ENCODE peak calls at places on chromosomes 12 and 14, in ten cellular contexts. U, X, M, A, Y, O, Z, W, K and I are unnamed samples.

GRCh38 chr12:41476499-41476898 is 288.4 kb downstream of the PDZRN4 start:
- DNase-seq in U (no peak), X (no peak), M (no peak), A (no peak), Y (no peak), O (no peak), Z (no peak), W (no peak), K (no peak), I (no peak)

GRCh38 chr14:67722293-67722692 is 20.6 kb downstream of the RDH12 start:
- DNase-seq in U (no peak), X (peak; percentile 79), M (peak; percentile 72), A (peak; percentile 80), Y (no peak), O (no peak), Z (peak; percentile 32), W (no peak), K (no peak), I (peak; percentile 84)

GRCh38 chr14:95389471-95390011 is 69.8 kb upstream of the CLMN start:
- DNase-seq in U (no peak), X (peak; percentile 89), M (peak; percentile 55), A (no peak), Y (peak; percentile 59), O (no peak), Z (peak; percentile 39), W (no peak), K (no peak), I (peak; percentile 88)

GRCh38 chr12:111799758-111800157 is 33.0 kb downstream of the ALDH2 start:
- DNase-seq in U (no peak), X (no peak), M (no peak), A (no peak), Y (no peak), O (no peak), Z (no peak), W (no peak), K (no peak), I (no peak)

GRCh38 chr12:112741106-112741505 is 50.4 kb upstream of the RPH3A start:
- DNase-seq in U (no peak), X (no peak), M (no peak), A (no peak), Y (no peak), O (no peak), Z (no peak), W (no peak), K (no peak), I (no peak)

GRCh38 chr12:24960222-24960855 is 11.4 kb upstream of the BCAT1 start:
- DNase-seq in U (peak; percentile 36), X (no peak), M (peak; percentile 81), A (no peak), Y (no peak), O (peak; percentile 27), Z (peak; percentile 47), W (no peak), K (peak; percentile 41), I (no peak)

GRCh38 chr14:31930493-31931225 is 146.4 kb upstream of the ARHGAP5 start:
- DNase-seq in U (no peak), X (no peak), M (peak; percentile 40), A (no peak), Y (no peak), O (no peak), Z (no peak), W (no peak), K (no peak), I (no peak)

GRCh38 chr12:7219599-7220243 is 30.2 kb downstream of the PEX5 start:
- DNase-seq in U (peak; percentile 75), X (peak; percentile 69), M (peak; percentile 90), A (peak; percentile 52), Y (peak; percentile 49), O (peak; percentile 77), Z (peak; percentile 81), W (no peak), K (peak; percentile 57), I (peak; percentile 44)

DNA sequence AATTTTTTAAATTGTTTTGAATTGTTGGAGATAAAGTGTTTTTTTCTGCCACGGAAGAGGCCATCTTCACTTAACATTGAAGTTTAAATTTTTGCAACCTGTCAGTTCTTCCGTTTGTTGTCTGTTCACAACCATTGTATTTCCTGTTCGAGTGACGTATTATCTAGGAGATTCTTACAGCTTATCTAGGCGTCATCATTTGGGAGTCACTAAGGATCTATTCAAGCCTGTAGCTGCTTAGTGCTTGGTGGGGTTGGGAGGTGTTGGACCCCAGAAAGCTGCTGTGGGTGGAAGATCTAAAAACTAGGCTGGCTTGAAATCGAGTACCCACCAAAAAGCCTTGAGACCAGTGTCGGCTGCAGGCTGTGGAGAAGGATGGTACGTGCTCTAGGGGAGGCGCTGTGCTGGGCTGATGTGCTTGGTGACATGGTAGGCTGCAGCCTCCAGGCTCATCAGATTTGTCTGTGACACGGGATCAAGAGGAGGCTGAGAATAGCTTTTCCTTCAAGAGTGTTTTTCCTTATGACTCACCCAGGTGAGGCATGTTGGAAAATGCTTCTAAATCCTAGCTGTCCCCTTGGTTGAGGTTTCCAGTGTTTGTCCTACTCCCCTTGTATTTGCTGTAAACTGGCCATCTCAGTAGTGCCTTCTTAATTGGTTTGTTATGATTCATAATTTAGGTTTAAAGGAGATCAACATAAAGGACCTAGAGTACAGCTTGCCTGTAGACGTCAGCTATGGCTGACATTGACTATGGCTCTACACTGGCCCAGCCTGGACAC is 57.8 kb downstream of the ATG14 start:
- DNase-seq in U (peak; percentile 2), X (no peak), M (no peak), A (no peak), Y (no peak), O (no peak), Z (no peak), W (no peak), K (no peak), I (no peak)
- TF ChIP-seq CTCF in U (no peak), X (no peak), M (peak; percentile 0), A (no peak), Y (no peak), O (no peak), Z (no peak), W (no peak), K (no peak), I (no peak)

GRCh38 chr14:24094839-24095195 is 706 bp downstream of the PCK2 start:
- DNase-seq in U (no peak), X (no peak), M (peak; percentile 23), A (no peak), Y (no peak), O (no peak), Z (peak; percentile 39), W (no peak), K (no peak), I (no peak)

GRCh38 chr14:24095196-24096068 is 1.3 kb downstream of the PCK2 start:
- DNase-seq in U (no peak), X (peak; percentile 70), M (peak; percentile 38), A (peak; percentile 31), Y (peak; percentile 37), O (no peak), Z (no peak), W (no peak), K (peak; percentile 96), I (peak; percentile 43)

GRCh38 chr14:24092110-24092959 is 1.8 kb upstream of the PCK2 start:
- DNase-seq in U (no peak), X (no peak), M (no peak), A (peak; percentile 1), Y (no peak), O (no peak), Z (peak; percentile 48), W (no peak), K (no peak), I (no peak)

GRCh38 chr14:24093901-24094838 is at the start of gene PCK2:
- DNase-seq in U (peak; percentile 85), X (peak; percentile 96), M (peak; percentile 90), A (peak; percentile 81), Y (peak; percentile 91), O (peak; percentile 74), Z (peak; percentile 95), W (peak; percentile 50), K (peak; percentile 91), I (peak; percentile 90)

DNA sequence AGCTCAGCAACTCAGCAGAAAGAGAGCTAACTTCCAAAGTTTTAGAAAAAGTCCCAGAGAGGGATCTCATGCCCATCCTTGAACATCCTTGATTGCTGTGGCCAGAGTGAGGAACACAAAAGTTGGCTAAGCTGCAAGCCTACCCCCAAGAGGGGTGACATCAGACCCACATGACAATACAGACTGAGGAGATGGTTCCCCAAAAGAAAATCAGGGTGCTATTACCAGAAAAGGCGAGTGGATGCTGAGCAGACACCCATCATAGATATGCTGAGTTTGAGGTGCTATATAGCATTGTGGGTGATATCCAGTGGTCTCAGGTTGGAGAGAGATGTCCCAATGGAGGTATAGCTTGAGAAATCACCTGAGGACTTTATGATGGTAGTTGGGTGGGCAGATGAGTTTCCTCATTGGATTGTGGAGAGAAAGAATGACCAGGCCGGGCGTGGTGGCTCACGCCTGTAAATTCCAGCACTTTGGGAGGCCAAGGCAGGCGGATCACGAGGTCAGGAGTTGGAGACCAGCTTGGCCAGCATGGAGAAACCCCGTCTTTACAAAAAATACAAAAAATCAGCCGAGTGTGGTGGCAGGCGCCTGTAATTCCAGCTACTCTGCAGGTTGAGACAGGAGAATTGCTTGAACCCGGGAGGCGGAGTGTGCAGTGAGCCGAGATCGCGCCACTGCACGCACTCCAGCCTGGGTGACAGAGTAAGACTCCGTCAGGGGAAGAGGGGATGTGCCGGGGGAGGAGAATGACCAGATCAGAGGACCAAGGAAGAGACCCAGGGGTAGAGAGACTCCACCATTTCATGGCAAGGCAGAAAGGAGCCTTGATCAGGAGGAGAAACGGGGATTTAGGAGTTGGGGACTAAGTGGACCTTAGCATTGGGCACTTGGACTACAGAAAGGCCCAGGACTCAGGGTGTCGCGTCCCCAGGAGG is 881 bp upstream of the PCK2 start:
- DNase-seq in U (no peak), X (no peak), M (no peak), A (peak; percentile 34), Y (no peak), O (no peak), Z (no peak), W (no peak), K (no peak), I (no peak)
- TF ChIP-seq CTCF in U (no peak), X (no peak), M (no peak), A (no peak), Y (no peak), O (no peak), Z (no peak), W (no peak), K (no peak), I (no peak)

DNA sequence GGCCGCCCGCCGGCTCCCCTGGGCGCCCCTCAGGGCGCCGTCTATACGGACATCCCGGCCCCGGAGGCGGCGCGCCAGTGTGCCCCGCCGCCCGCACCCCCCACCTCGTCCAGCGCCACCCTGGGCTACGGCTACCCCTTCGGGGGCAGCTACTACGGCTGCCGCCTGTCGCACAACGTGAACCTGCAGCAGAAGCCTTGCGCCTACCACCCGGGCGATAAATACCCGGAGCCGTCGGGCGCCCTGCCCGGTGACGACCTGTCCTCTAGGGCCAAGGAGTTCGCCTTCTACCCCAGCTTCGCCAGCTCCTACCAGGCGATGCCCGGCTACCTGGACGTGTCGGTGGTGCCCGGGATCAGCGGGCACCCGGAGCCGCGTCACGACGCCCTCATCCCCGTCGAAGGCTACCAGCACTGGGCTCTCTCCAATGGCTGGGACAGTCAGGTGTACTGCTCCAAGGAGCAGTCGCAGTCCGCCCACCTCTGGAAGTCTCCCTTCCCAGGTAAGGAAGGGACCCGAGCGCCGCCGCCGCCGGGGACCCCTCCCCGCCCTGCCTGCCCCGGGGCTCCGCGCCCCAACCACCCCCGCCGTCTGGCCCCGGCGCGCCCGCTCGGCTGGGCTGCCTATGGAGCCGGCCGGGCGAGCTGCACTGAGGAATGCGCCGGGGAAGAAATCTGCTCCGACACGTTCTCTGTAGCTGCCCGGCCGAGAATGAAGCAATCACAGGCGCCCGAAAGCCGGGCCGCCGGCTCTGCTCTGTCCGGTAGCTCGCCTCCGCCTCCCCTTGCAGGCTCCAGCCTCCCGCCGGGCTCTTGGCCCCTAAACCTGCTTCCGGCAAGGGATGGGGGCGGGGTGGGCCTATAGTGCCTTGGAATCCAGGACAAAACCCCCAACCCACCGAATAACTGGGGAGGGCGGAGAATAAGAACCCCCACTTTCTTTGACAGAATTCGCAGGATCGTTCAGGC is 794 bp downstream of the HOXC13 start:
- DNase-seq in U (no peak), X (peak; percentile 58), M (peak; percentile 17), A (no peak), Y (no peak), O (peak; percentile 36), Z (no peak), W (peak; percentile 36), K (no peak), I (no peak)
- TF ChIP-seq CTCF in U (no peak), X (no peak), M (no peak), A (no peak), Y (no peak), O (no peak), Z (no peak), W (no peak), K (no peak), I (no peak)

GRCh38 chr14:104518659-104519350 is 60.8 kb upstream of the C14orf180 start:
- DNase-seq in U (no peak), X (no peak), M (no peak), A (no peak), Y (no peak), O (no peak), Z (no peak), W (no peak), K (no peak), I (no peak)
- TF ChIP-seq CTCF in U (no peak), X (no peak), M (no peak), A (no peak), Y (no peak), O (no peak), Z (no peak), W (no peak), K (no peak), I (no peak)